ENCODE peak calls at places on chromosome 21, in five cellular contexts. U is mucosa of descending colon, Z is AG10803, I is transverse colon, N is heart right ventricle. J is an unnamed sample.
A peak's percentile ranks its signal among the peaks of the same experiment; 100 is the strongest.

GRCh38 chr21:26962516-26963305 is 4.2 kb downstream of the ADAMTS5 start:
- DNase-seq in I (no peak), U (no peak), Z (peak; percentile 96), N (no peak), J (no peak)

GRCh38 chr21:38139380-38140168 is 117.2 kb upstream of the KCNJ15 start:
- DNase-seq in Z (peak; percentile 37), N (no peak), I (no peak), U (no peak), J (peak; percentile 24)

GRCh38 chr21:37742532-37742931 is 173.7 kb downstream of the KCNJ6 start:
- DNase-seq in Z (peak; percentile 60), I (no peak), N (no peak), U (no peak), J (no peak)

GRCh38 chr21:32915099-32915498 is 110.6 kb upstream of the OLIG2 start:
- DNase-seq in U (no peak), Z (no peak), N (no peak), I (no peak), J (no peak)

GRCh38 chr21:38027901-38028300 is 111.6 kb upstream of the KCNJ6 start:
- DNase-seq in I (no peak), Z (peak; percentile 26), N (no peak), U (no peak), J (no peak)

GRCh38 chr21:46651121-46651520 is 15.6 kb downstream of the PRMT2 start:
- DNase-seq in I (no peak), Z (no peak), N (no peak), U (no peak), J (no peak)

GRCh38 chr21:46412521-46413364 is 45.9 kb upstream of the DIP2A start:
- DNase-seq in N (no peak), Z (no peak), U (no peak), I (no peak), J (no peak)

GRCh38 chr21:45892156-45892919 is 89.2 kb upstream of the COL6A1 start:
- DNase-seq in U (peak; percentile 43), N (no peak), I (peak; percentile 31), Z (no peak), J (no peak)

GRCh38 chr21:35256468-35256988 is 207.4 kb upstream of the RUNX1 start:
- DNase-seq in Z (peak; percentile 96), N (peak; percentile 75), I (peak; percentile 78), U (peak; percentile 73), J (peak; percentile 99)

GRCh38 chr21:35222541-35222941 is 173.4 kb upstream of the RUNX1 start:
- DNase-seq in I (no peak), U (no peak), N (no peak), Z (peak; percentile 22), J (no peak)

GRCh38 chr21:46163375-46163774 is 8.0 kb upstream of the FTCD start:
- DNase-seq in U (no peak), Z (no peak), I (no peak), N (no peak), J (no peak)

GRCh38 chr21:21714396-21714795 is 716.2 kb downstream of the NCAM2 start:
- DNase-seq in U (no peak), N (no peak), I (no peak), Z (peak; percentile 92), J (peak; percentile 81)

GRCh38 chr21:41834926-41835663 is 44.0 kb downstream of the PRDM15 start:
- DNase-seq in N (no peak), I (no peak), Z (no peak), U (no peak), J (no peak)

GRCh38 chr21:39156024-39156423 is 27.2 kb downstream of the PSMG1 start:
- DNase-seq in Z (no peak), U (no peak), N (no peak), I (no peak), J (peak; percentile 58)

GRCh38 chr21:39150316-39150715 is 32.9 kb downstream of the PSMG1 start:
- DNase-seq in U (no peak), N (no peak), I (no peak), Z (no peak), J (no peak)

GRCh38 chr21:39155578-39155977 is 27.7 kb downstream of the PSMG1 start:
- DNase-seq in I (no peak), Z (no peak), U (no peak), N (no peak), J (no peak)

GRCh38 chr21:39153373-39153772 is 29.9 kb downstream of the PSMG1 start:
- DNase-seq in I (no peak), U (no peak), Z (no peak), N (no peak), J (no peak)

GRCh38 chr21:39153842-39154241 is 29.4 kb downstream of the PSMG1 start:
- DNase-seq in N (no peak), Z (no peak), I (no peak), U (no peak), J (no peak)
- TF ChIP-seq CTCF in N (no peak), Z (no peak), I (no peak), U (no peak), J (no peak)

DNA sequence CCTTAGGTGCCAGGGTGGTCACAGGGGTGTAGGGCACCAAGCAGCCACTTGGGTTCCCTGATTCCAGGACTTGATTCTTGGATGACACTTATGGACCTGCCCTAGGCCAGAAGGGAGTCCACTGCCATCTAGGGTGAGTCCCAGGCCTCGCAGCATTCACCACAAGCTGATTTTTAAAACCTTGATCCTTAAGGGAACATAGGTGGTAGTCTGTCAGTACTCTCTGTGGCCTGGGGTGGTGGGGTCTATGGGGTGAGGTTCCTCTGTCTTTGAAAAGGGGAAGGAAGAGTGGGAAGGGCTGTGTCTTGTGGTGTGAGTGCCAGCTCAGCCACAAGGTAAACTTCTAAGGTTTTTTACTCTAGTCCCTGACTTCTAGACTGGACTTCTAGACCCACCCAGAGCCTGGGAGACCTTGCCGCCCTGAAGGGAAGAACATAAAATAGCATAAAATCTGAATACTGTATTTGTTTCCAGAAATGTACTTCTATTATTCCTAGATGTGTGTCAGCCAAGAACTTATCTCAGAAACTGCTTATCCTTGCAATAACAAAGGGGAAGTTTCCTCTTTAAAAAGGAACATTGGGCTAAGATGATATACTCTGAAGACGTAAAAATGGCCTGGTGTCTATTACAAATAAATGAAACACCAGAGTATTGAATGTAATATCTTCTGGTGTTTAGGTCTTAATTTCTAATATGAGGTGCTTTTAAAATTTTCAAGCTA is 757.3 kb downstream of the LTN1 start:
- DNase-seq in I (no peak), U (no peak), N (peak; percentile 5), Z (no peak), J (no peak)
- TF ChIP-seq CTCF in I (no peak), U (no peak), N (peak; percentile 23), Z (peak; percentile 6), J (no peak)

GRCh38 chr21:39850333-39850732 is 16.9 kb upstream of the PCP4 start:
- DNase-seq in Z (no peak), U (no peak), N (no peak), I (no peak), J (no peak)

GRCh38 chr21:39852726-39853510 is 14.3 kb upstream of the PCP4 start:
- DNase-seq in U (no peak), I (no peak), N (no peak), Z (no peak), J (no peak)

GRCh38 chr21:39852021-39852721 is 15.1 kb upstream of the PCP4 start:
- DNase-seq in I (no peak), Z (no peak), N (no peak), U (no peak), J (no peak)

GRCh38 chr21:39851219-39851618 is 16.0 kb upstream of the PCP4 start:
- DNase-seq in Z (no peak), N (no peak), I (no peak), U (no peak), J (no peak)

DNA sequence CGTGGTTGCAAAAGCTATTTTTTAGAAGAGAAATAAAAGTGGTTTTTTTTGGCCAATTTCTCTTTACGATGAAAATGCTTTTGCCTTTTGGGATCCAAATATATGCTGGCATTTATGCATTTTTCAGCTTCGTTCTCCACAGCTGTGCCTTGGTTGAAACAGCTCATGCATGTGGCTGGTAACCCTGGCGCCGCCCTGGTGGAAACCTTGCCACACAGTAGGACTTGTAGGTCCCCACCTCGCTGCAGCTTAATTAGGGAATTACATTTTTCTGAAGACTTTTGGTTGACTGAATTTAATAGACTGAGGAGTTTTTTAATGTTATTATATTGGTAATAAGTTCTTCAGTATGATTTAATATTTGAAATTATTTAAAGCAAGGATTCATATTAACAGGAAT is 12.7 kb upstream of the PCP4 start:
- DNase-seq in I (no peak), Z (no peak), N (no peak), U (no peak), J (no peak)
- TF ChIP-seq CTCF in I (no peak), Z (no peak), N (no peak), U (no peak), J (no peak)

GRCh38 chr21:44800103-44800502 is 1.5 kb downstream of the UBE2G2 start:
- DNase-seq in N (no peak), U (no peak), Z (peak; percentile 55), I (no peak), J (peak; percentile 42)
- TF ChIP-seq CTCF in N (peak; percentile 39), U (peak; percentile 9), Z (peak; percentile 63), I (peak; percentile 27), J (peak; percentile 49)

GRCh38 chr21:44013380-44014088 is 1.4 kb downstream of the TRAPPC10 start:
- DNase-seq in I (peak; percentile 23), N (no peak), U (no peak), Z (peak; percentile 8), J (no peak)
- TF ChIP-seq CTCF in I (no peak), N (no peak), U (no peak), Z (no peak), J (no peak)

DNA sequence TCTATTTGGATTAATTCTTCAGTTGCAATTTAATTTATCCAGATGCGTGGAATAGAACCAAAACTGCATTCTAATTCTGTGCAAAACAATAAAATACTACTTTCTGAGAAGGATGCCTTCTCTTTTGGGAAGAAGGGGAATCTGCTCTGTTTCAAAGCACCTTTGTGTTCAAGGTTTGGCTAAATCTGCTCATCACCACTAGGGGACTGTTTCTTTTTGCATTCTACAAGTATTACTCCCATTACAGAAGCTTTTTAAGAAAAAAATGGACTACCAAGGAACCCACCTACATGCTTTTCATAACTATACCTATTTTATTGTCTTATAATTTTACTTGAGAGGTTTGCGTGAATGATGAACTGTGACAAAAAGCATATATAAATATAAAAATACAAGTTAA is 18.2 kb downstream of the MRPS6 start:
- DNase-seq in I (no peak), N (no peak), U (no peak), Z (no peak), J (no peak)
- TF ChIP-seq CTCF in I (peak; percentile 38), N (no peak), U (no peak), Z (peak; percentile 47), J (peak; percentile 42)

GRCh38 chr21:23160914-23161313 is 2162.7 kb downstream of the NCAM2 start:
- DNase-seq in N (no peak), I (no peak), U (no peak), Z (no peak), J (no peak)
- TF ChIP-seq CTCF in N (no peak), I (no peak), U (no peak), Z (no peak), J (no peak)

DNA sequence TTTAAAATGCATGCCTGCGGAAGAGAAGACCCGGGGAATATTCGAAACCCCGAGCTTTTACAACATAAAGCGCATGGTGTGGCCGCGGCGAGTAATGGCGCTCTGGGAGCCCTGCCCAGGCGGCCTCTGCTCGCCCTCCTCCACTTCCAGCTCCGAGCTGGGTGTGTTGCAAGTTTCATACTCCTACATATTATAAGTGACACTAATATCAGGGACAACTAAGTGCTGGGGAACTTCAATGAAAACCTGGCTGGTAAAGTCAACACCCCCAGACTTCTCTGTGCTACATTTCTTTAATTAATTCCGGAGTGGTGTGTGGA is 11.8 kb downstream of the SIM2 start:
- DNase-seq in Z (no peak), N (no peak), U (no peak), I (peak; percentile 25), J (no peak)
- TF ChIP-seq CTCF in Z (no peak), N (no peak), U (no peak), I (no peak), J (no peak)

J was measured in astrocyte of the spinal cord.